ENCODE peak calls at places on chromosomes 16 and 17, in five cellular contexts. J is PC-3, S is cardiac fibroblast, A is transverse colon, N is spleen. W is an unnamed sample.
A peak's percentile ranks its signal among the peaks of the same experiment; 100 is the strongest.

GRCh38 chr17:44581868-44582267 is 24.6 kb downstream of the FZD2 start:
- DNase-seq in A (no peak), N (no peak), S (peak; percentile 30), J (peak; percentile 60), W (no peak)

GRCh38 chr17:45222273-45222993 is 748 bp downstream of the FMNL1 start:
- DNase-seq in N (peak; percentile 86), A (no peak), J (no peak), S (no peak), W (no peak)

GRCh38 chr17:40903129-40903847 is 18.2 kb upstream of the KRT20 start:
- DNase-seq in J (peak; percentile 93), N (no peak), A (peak; percentile 69), S (no peak), W (peak; percentile 34)

GRCh38 chr17:879546-879945 is 97.4 kb downstream of the MRM3 start:
- DNase-seq in N (peak; percentile 79), S (peak; percentile 90), A (peak; percentile 71), J (peak; percentile 84), W (peak; percentile 91)

GRCh38 chr16:7167651-7168050 is 165.0 kb upstream of the RBFOX1 start:
- DNase-seq in N (no peak), J (no peak), A (no peak), S (no peak), W (no peak)

GRCh38 chr17:33640629-33641028 is 347.5 kb upstream of the ASIC2 start:
- DNase-seq in N (no peak), J (no peak), A (no peak), S (no peak), W (no peak)

GRCh38 chr17:65519471-65519870 is 42.0 kb downstream of the AXIN2 start:
- DNase-seq in J (no peak), A (no peak), S (no peak), N (peak; percentile 55), W (no peak)

GRCh38 chr17:33121272-33121671 is 129.6 kb downstream of the SPACA3 start:
- DNase-seq in A (no peak), J (no peak), S (no peak), N (no peak), W (no peak)

GRCh38 chr17:11768981-11769380 is 170.7 kb downstream of the DNAH9 start:
- DNase-seq in J (no peak), N (no peak), A (no peak), S (no peak), W (no peak)

GRCh38 chr17:57911834-57912673 is 43.2 kb downstream of the CUEDC1 start:
- DNase-seq in A (peak; percentile 92), N (no peak), J (peak; percentile 95), S (peak; percentile 77), W (no peak)

GRCh38 chr17:21004016-21004930 is 38.5 kb downstream of the USP22 start:
- DNase-seq in N (peak; percentile 74), S (no peak), A (no peak), J (no peak), W (no peak)

GRCh38 chr17:79203016-79203415 is 128.4 kb downstream of the ENGASE start:
- DNase-seq in J (no peak), N (no peak), A (no peak), S (no peak), W (no peak)

GRCh38 chr16:24999088-24999670 is 16.0 kb downstream of the ARHGAP17 start:
- DNase-seq in A (no peak), N (no peak), S (no peak), J (no peak), W (no peak)

GRCh38 chr17:76537288-76537577 is 276 bp downstream of the CYGB start:
- DNase-seq in J (no peak), S (no peak), N (peak; percentile 73), A (no peak), W (no peak)

GRCh38 chr16:51161440-51162195 is 10.5 kb upstream of the SALL1 start:
- DNase-seq in N (no peak), A (no peak), J (no peak), S (peak; percentile 31), W (peak; percentile 19)

GRCh38 chr17:61402978-61403845 is 3.6 kb downstream of the TBX2 start:
- DNase-seq in S (peak; percentile 33), J (no peak), A (no peak), N (peak; percentile 66), W (peak; percentile 41)

GRCh38 chr17:3887811-3888210 is 5.0 kb downstream of the CAMKK1 start:
- DNase-seq in J (no peak), A (no peak), N (no peak), S (no peak), W (peak; percentile 31)

GRCh38 chr16:12627394-12627793 is 176.3 kb downstream of the CPPED1 start:
- DNase-seq in S (no peak), A (no peak), J (peak; percentile 7), N (no peak), W (no peak)

GRCh38 chr16:70770968-70771552 is 29.9 kb downstream of the VAC14 start:
- DNase-seq in S (peak; percentile 64), N (no peak), J (peak; percentile 76), A (peak; percentile 62), W (peak; percentile 71)

GRCh38 chr16:25014500-25015147 is 545 bp downstream of the ARHGAP17 start:
- DNase-seq in S (peak; percentile 61), J (peak; percentile 39), A (peak; percentile 47), N (peak; percentile 91), W (peak; percentile 57)

GRCh38 chr17:60077672-60078519 is 825 bp downstream of the HEATR6 start:
- DNase-seq in A (no peak), S (peak; percentile 46), N (no peak), J (no peak), W (peak; percentile 57)

GRCh38 chr17:64245218-64246145 is 17.6 kb downstream of the TEX2 start:
- DNase-seq in N (no peak), J (peak; percentile 95), S (no peak), A (no peak), W (no peak)

GRCh38 chr17:66964930-66965800 is 658 bp downstream of the CACNG4 start:
- DNase-seq in S (no peak), N (no peak), A (no peak), J (peak; percentile 34), W (no peak)

GRCh38 chr16:56743840-56744239 is 13.9 kb downstream of the NUP93 start:
- DNase-seq in A (no peak), J (no peak), N (no peak), S (peak; percentile 55), W (no peak)

GRCh38 chr17:81566461-81567126 is 14.4 kb upstream of the FAAP100 start:
- DNase-seq in A (peak; percentile 73), S (peak; percentile 96), J (peak; percentile 87), N (no peak), W (peak; percentile 97)

GRCh38 chr16:15775209-15775608 is 81.6 kb downstream of the MYH11 start:
- DNase-seq in J (peak; percentile 33), A (no peak), S (no peak), N (no peak), W (peak; percentile 46)

GRCh38 chr17:29722411-29723198 is 99.9 kb upstream of the CORO6 start:
- DNase-seq in A (peak; percentile 46), S (peak; percentile 97), N (no peak), J (no peak), W (peak; percentile 99)

GRCh38 chr17:39547713-39548478 is 59.8 kb downstream of the NEUROD2 start:
- DNase-seq in A (peak; percentile 68), S (peak; percentile 57), J (peak; percentile 55), N (peak; percentile 90), W (peak; percentile 55)

GRCh38 chr16:83952940-83953795 is at the start of gene OSGIN1:
- DNase-seq in N (peak; percentile 94), A (peak; percentile 96), S (peak; percentile 97), J (peak; percentile 88), W (peak; percentile 95)

GRCh38 chr16:83951544-83951943 is 1.5 kb upstream of the OSGIN1 start:
- DNase-seq in S (no peak), J (no peak), N (no peak), A (no peak), W (no peak)

GRCh38 chr16:83953796-83954576 is 946 bp downstream of the OSGIN1 start:
- DNase-seq in N (no peak), J (peak; percentile 58), A (no peak), S (peak; percentile 29), W (peak; percentile 53)

GRCh38 chr16:83954577-83955016 is 1.6 kb downstream of the OSGIN1 start:
- DNase-seq in S (peak; percentile 39), A (peak; percentile 74), N (peak; percentile 83), J (peak; percentile 53), W (peak; percentile 40)

GRCh38 chr16:83952587-83952939 is 477 bp upstream of the OSGIN1 start:
- DNase-seq in J (peak; percentile 74), N (peak; percentile 73), A (no peak), S (no peak), W (no peak)
- H3K4me3 ChIP-seq in J (peak overlapping the region; percentile 79), N (peak overlapping the region; percentile 77), A (peak overlapping the region; percentile 73), S (no peak overlapping the region), W (peak overlapping the region; percentile 39)

GRCh38 chr16:3118204-3118790 is 5.9 kb downstream of the ZNF205 start:
- DNase-seq in J (no peak), S (no peak), N (no peak), A (no peak), W (no peak)

GRCh38 chr16:3115011-3115410 is 2.6 kb downstream of the ZNF205 start:
- DNase-seq in S (no peak), N (no peak), A (no peak), J (no peak), W (no peak)

GRCh38 chr16:3113765-3114479 is 1.5 kb downstream of the ZNF205 start:
- DNase-seq in S (no peak), A (no peak), J (peak; percentile 32), N (no peak), W (no peak)

GRCh38 chr16:3112881-3113574 is 642 bp downstream of the ZNF205 start:
- DNase-seq in S (peak; percentile 49), J (no peak), N (no peak), A (no peak), W (peak; percentile 42)

DNA sequence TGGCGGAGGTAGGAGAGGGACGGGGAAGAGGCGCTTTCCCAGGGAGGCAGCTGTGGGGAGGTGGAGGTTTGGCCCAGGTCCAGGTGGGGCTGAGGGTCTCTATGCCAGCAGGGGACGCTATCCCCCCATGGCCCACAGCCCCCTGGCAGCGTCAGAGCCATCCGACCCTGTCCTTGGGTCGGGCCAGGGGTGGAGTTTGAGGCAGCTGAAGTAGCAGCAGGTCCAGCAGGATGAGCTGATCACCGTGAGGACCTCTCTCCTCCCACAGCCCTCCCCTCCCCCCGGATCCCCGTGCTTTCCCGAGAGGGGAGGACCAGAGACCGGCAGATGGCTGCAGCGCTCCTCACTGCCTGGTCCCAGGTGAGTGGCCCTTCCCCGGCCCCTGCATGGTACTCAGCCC is 3.2 kb downstream of the ZNF205 start:
- DNase-seq in J (no peak), S (no peak), A (no peak), N (no peak), W (no peak)
- TF ChIP-seq CTCF in J (no peak), S (no peak), A (no peak), N (no peak), W (no peak)

GRCh38 chr16:4316732-4317461 is 1.0 kb downstream of the GLIS2 start:
- DNase-seq in A (peak; percentile 30), J (peak; percentile 57), S (peak; percentile 63), N (no peak), W (no peak)
- H3K4me3 ChIP-seq in A (peak overlapping the region; percentile 66), J (peak overlapping the region; percentile 75), S (peak overlapping the region; percentile 83), N (peak overlapping the region; percentile 84), W (peak overlapping the region; percentile 64)

DNA sequence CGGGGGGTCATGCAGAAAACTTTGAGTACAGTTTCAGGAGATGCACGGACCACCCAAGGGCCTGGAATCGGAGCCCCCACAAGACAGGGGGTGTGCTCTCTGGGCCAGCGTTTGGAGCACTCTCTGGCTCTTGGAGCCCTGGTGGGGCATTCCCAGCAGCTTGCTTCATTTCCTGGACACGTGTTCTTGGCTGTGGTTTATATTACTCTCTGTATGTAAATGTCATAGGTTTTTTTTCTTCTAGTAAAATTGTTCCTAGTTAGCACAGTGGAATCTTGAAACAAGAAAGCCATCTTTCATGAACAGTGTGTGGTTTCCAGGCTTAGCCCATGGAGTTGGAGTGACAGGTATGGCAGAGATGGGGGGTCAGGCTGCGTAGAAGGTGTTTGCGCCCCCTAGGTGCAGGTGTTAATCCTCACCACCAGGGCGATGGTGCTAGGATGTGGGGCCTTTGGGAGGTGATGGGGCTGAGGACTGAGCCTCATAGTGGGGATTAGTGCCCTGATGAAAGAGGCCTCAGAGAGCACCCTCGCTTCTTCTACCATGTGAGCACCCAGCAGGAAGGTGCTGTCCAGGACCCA is 79.8 kb downstream of the JPH3 start:
- DNase-seq in A (no peak), S (peak; percentile 74), J (no peak), N (no peak), W (peak; percentile 83)
- TF ChIP-seq CTCF in A (no peak), S (peak; percentile 59), J (peak; percentile 52), N (no peak), W (peak; percentile 55)